ENCODE peak calls at places on chromosomes 2 and 18, in four cellular contexts. V is foreskin fibroblast, P is mucosa of descending colon, F is HFF-Myc. O is an unnamed sample.

GRCh38 chr2:159010963-159011362 is 42.5 kb downstream of the TANC1 start:
- DNase-seq in V (peak), P (no peak), F (no peak), O (no peak)

GRCh38 chr2:107936427-107937359 is 49.6 kb upstream of the SLC5A7 start:
- DNase-seq in V (no peak), P (no peak), F (no peak), O (no peak)

GRCh38 chr2:86274918-86275275 is 62.5 kb downstream of the REEP1 start:
- DNase-seq in V (peak), P (peak), F (peak), O (peak)

GRCh38 chr2:111164078-111164477 is 43.4 kb downstream of the BCL2L11 start:
- DNase-seq in V (no peak), P (no peak), F (no peak), O (no peak)

GRCh38 chr2:156538083-156538504 is 101.9 kb downstream of the GPD2 start:
- DNase-seq in V (peak), P (no peak), F (no peak), O (no peak)

GRCh38 chr18:1848716-1849115 is 722.6 kb downstream of the METTL4 start:
- DNase-seq in V (no peak), P (no peak), F (no peak), O (no peak)

GRCh38 chr2:85132392-85132791 is 800 bp upstream of the TCF7L1 start:
- DNase-seq in V (no peak), P (no peak), F (no peak), O (no peak)

GRCh38 chr2:177247693-177248262 is 16.7 kb downstream of the NFE2L2 start:
- DNase-seq in V (no peak), P (no peak), F (no peak), O (no peak)

GRCh38 chr18:21672868-21673267 is 31.7 kb downstream of the ABHD3 start:
- DNase-seq in V (peak), P (no peak), F (peak), O (peak)

GRCh38 chr18:1102848-1103247 is 198.2 kb downstream of the ADCYAP1 start:
- DNase-seq in V (no peak), P (no peak), F (no peak), O (no peak)

GRCh38 chr18:55419939-55420664 is 167.9 kb downstream of the TCF4 start:
- DNase-seq in V (peak), P (no peak), F (no peak), O (no peak)

GRCh38 chr2:39516347-39517101 is 79.4 kb upstream of the MAP4K3 start:
- DNase-seq in V (peak), P (no peak), F (no peak), O (peak)

GRCh38 chr2:36650031-36650430 is 46.5 kb upstream of the VIT start:
- DNase-seq in V (peak), P (peak), F (peak), O (peak)

GRCh38 chr2:6325616-6326015 is 540.1 kb downstream of the CMPK2 start:
- DNase-seq in V (no peak), P (no peak), F (no peak), O (no peak)

GRCh38 chr2:68742638-68743037 is 8.0 kb downstream of the ARHGAP25 start:
- DNase-seq in V (no peak), P (no peak), F (no peak), O (no peak)

GRCh38 chr2:95082479-95082878 is 39.1 kb downstream of the MRPS5 start:
- DNase-seq in V (peak), P (no peak), F (no peak), O (no peak)

GRCh38 chr2:46032161-46032813 is 264.9 kb upstream of the EPAS1 start:
- DNase-seq in V (no peak), P (no peak), F (no peak), O (no peak)

GRCh38 chr2:196333397-196333796 is 162.0 kb upstream of the STK17B start:
- DNase-seq in V (no peak), P (no peak), F (no peak), O (no peak)

GRCh38 chr18:61606759-61607158 is 273.5 kb downstream of the CDH20 start:
- DNase-seq in V (peak), P (peak), F (peak), O (peak)

GRCh38 chr2:109516445-109517117 is 97.2 kb downstream of the SEPTIN10 start:
- DNase-seq in V (peak), P (peak), F (no peak), O (peak)

GRCh38 chr2:217914078-217914477 is 88.7 kb downstream of the TNS1 start:
- DNase-seq in V (no peak), P (no peak), F (no peak), O (no peak)

GRCh38 chr2:225137971-225138370 is 95.7 kb upstream of the DOCK10 start:
- DNase-seq in V (peak), P (no peak), F (no peak), O (no peak)

GRCh38 chr2:26848336-26849055 is 564 bp downstream of the DPYSL5 start:
- DNase-seq in V (peak), P (no peak), F (no peak), O (no peak)

GRCh38 chr2:30356061-30356460 is 91.0 kb upstream of the LCLAT1 start:
- DNase-seq in V (no peak), P (no peak), F (no peak), O (no peak)

GRCh38 chr2:238220892-238221521 is 17.5 kb upstream of the ILKAP start:
- DNase-seq in V (peak), P (no peak), F (no peak), O (no peak)

GRCh38 chr2:177989029-177989885 is 83.3 kb downstream of the PDE11A start:
- DNase-seq in V (no peak), P (no peak), F (no peak), O (no peak)

GRCh38 chr2:54553075-54553474 is 96.9 kb downstream of the SPTBN1 start:
- DNase-seq in V (no peak), P (no peak), F (no peak), O (no peak)

GRCh38 chr2:148124271-148124670 is 103.4 kb downstream of the MBD5 start:
- DNase-seq in V (no peak), P (no peak), F (no peak), O (no peak)

GRCh38 chr2:232611559-232612218 is 21.7 kb upstream of the EFHD1 start:
- DNase-seq in V (peak), P (peak), F (peak), O (peak)

GRCh38 chr2:111135910-111136297 is 15.2 kb downstream of the BCL2L11 start:
- DNase-seq in V (no peak), P (no peak), F (no peak), O (no peak)

GRCh38 chr2:11698009-11698922 is 28.3 kb upstream of the NTSR2 start:
- DNase-seq in V (peak), P (peak), F (peak), O (peak)

GRCh38 chr2:128440087-128440665 is 121.5 kb upstream of the HS6ST1 start:
- DNase-seq in V (no peak), P (no peak), F (no peak), O (no peak)

GRCh38 chr2:43081131-43081745 is 145.2 kb downstream of the ZFP36L2 start:
- DNase-seq in V (peak), P (no peak), F (no peak), O (no peak)

DNA sequence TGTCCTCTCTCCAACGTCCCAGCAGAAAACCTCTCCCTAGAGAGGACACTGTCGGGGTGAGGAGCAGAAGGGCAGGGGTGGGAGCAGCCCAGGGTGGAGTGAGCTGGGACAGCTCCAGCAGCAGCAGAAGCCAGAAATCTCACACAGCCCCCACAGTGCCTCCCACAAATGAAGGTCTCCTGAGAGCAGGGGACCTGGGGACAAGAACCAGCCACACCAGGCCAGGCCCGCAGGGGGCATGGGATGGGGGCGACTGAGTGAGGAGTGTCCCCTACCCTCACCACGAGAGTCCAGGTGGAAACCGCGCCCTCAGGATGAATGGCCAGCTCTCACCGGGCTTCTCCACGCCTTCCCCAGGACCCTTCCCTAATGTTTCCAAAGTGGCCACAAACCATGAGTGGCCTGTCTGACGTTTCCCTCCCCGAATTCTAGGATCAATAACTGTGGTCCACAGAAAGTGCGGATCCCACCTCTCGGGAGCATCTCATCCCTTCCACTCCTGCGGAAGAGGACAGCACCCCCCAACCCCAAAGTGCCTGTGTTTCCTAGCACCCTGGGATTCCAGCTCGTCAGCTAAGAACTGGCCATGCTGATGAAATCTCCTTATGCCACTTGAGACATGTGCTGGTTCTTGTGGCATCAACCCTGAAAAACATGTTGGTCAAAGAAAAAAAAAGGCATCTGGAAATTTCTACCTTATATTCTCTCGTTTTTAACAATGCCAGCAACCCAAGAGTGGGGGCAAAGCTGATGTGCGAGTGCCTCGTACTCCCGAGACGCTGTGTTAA is 121.1 kb downstream of the HDAC4 start:
- DNase-seq in V (no peak), P (no peak), F (no peak), O (peak)
- TF ChIP-seq CTCF in V (no peak), P (no peak), F (no peak), O (no peak)

DNA sequence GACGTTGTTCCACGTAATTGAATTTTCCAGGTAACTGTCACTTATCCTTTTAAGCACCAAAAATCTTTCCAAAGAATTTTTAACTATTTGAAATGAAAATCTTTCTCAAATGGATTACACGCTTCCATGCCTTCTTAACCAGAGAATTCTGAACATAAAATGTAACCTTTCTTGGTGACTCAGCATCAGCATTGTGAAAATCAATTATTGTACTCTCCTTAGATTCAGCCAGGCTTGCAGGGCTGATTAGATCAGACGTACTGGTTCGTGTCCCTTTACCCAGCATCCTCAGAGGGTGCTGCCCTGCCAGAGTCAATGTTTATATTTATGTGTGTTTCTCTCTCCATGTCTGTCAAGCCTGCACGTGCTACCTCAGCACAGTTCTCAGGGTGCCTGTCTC is 623.9 kb downstream of the CNTNAP5 start:
- DNase-seq in V (no peak), P (no peak), F (no peak), O (no peak)
- H3K4me3 ChIP-seq in V (no peak), P (no peak), F (no peak), O (no peak)

DNA sequence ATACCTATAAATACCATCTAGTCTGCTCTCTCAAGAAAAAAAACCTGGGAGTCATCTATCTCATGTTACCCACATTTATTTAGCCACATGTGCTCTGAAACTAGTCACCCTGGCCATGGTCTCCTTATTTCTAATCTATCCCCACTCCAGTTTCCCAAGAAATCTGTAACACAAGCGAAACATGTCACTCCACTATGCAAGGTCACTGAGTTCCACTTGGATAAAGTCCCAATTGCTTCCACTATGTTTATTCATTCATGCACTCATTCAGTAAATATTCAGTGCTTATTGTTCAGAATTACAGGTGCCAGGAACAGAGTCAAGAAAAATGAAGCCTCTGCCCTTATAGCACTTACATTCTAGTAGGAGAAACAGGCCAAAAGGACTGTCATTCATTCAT is 369.4 kb upstream of the CYRIA start:
- DNase-seq in V (peak), P (no peak), F (no peak), O (no peak)
- TF ChIP-seq CTCF in V (no peak), P (no peak), F (no peak), O (no peak)

GRCh38 chr18:49931760-49932159 is 118.4 kb upstream of the ACAA2 start:
- DNase-seq in V (no peak), P (no peak), F (no peak), O (no peak)
- H3K4me3 ChIP-seq in V (no peak), P (no peak), F (no peak), O (no peak)

DNA sequence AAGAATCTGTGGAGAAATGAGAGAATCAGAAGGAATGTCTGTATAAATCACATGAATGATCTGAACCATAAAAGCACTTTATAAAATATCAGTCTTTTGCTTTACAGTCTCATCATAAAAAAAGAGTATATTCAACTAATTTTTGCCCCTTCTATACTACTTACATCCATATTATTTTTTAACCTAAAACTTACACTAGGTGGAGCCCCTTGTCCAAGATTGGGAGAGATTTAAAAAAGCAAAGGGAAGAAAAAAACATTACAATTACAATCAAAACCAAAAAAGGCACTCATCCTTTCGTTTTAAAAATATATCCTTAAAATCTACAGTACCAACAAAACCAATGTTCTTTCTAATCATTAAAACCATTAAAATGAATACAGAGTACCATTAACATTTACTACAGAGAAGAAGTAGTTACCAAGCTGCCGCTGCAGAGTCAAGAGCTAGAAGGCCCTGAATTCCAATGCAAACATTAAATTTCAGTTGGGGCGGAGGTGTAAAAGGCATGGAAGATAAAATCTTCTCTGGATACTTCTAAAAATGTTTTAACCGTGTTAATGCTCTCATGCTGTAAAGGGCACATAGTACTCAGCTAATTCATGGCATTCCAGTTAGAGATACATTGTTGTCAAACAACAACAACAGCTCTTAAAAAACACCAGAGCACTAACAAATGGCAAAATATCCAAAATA is 56.7 kb upstream of the EPB41L3 start:
- DNase-seq in V (peak), P (no peak), F (no peak), O (no peak)
- TF ChIP-seq CTCF in V (peak), P (no peak), F (peak), O (peak)

DNA sequence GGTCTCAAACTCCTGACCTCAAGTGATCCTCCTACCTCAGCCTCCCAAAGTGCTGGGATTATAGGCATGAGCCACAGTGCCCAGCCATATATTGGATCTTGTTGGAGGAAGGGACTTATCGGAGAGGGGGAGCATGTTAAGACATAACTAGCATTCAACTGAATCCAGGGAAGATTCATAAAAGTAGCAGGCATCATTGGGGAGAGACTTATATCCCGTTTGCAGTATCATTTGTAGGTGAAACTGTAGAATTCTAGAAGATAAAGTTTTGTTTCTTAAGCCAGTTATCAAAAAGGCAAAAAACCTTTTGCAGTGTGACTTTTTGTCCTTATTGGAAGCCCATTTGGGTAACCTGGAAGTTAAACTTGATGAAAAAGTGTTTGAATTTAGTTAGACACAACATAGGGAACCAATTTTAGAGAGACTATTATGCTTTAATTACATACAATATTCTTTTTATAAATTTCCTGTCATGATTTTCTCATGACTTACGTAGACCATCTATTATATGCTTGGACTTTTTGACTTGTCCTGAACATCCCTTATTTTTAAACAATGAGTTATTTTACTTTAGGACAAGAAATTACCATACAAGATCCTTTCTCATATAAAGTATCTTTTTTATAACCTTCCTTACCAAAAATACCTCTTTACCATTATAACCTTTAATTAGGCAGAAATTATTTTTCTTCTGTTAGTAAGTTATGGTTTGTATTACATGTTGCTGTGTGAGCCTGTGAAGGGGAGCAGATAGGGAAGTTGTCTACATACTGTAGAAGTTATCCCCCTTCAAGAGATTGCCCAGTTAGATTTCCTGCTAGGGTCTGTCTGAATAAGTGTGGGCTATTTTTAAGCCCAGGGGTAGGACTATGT is 20.3 kb downstream of the RAB3GAP1 start:
- DNase-seq in V (no peak), P (no peak), F (no peak), O (no peak)
- H3K4me3 ChIP-seq in V (no peak), P (no peak), F (no peak), O (no peak)

GRCh38 chr2:240111253-240111652 is 24.9 kb downstream of the COPS9 start:
- DNase-seq in V (peak), P (no peak), F (peak), O (no peak)
- TF ChIP-seq CTCF in V (no peak), P (no peak), F (no peak), O (no peak)

GRCh38 chr2:191679818-191680600 is 2.1 kb downstream of the NABP1 start:
- DNase-seq in V (peak), P (no peak), F (no peak), O (no peak)
- H3K4me3 ChIP-seq in V (peak), P (no peak), F (peak), O (no peak)

GRCh38 chr2:105117565-105117964 is 79.7 kb downstream of the MRPS9 start:
- DNase-seq in V (no peak), P (no peak), F (no peak), O (no peak)

GRCh38 chr2:105121417-105121816 is 83.5 kb downstream of the MRPS9 start:
- DNase-seq in V (no peak), P (no peak), F (no peak), O (no peak)

GRCh38 chr2:105116348-105116747 is 78.5 kb downstream of the MRPS9 start:
- DNase-seq in V (no peak), P (no peak), F (no peak), O (no peak)

GRCh38 chr2:105114551-105114950 is 76.7 kb downstream of the MRPS9 start:
- DNase-seq in V (peak), P (no peak), F (peak), O (no peak)

GRCh38 chr2:105118960-105119359 is 81.1 kb downstream of the MRPS9 start:
- DNase-seq in V (no peak), P (no peak), F (no peak), O (no peak)
- TF ChIP-seq CTCF in V (peak), P (no peak), F (peak), O (no peak)

DNA sequence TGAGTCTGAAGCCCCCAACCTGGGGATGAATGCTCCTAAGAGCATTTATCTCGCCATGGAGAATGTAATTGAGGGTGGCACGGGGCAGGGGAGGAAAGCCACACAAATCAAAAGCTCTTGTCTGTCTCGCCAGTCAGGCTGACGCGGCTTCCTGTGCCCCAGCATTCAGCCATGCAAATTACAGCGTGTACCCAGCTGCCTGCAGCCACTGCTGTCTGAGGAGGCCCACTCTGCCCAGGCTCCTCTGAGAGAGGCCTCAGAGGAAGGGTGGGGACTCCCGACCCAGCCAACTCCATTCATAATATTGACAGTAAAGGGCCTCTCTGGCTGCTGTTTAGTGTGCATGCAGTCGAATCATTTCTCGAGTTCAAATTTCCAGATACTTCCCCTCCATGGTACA is 22.0 kb downstream of the SMAD7 start:
- DNase-seq in V (peak), P (peak), F (no peak), O (peak)
- H3K4me3 ChIP-seq in V (no peak), P (no peak), F (no peak), O (no peak)

O was measured in transverse colon.